ENCODE peak calls at places on chromosomes 11 and 22, in ten cellular contexts. U, P, E, K, T, F, I, L, Q and M are unnamed samples.

GRCh38 chr11:112526699-112527410 is 266.2 kb upstream of the PLET1 start:
- DNase-seq in U (no peak), L (no peak), P (no peak), K (no peak), E (peak), Q (no peak), F (no peak), I (no peak), T (no peak), M (no peak)

GRCh38 chr11:45333506-45333971 is 47.4 kb upstream of the SYT13 start:
- DNase-seq in P (no peak), T (no peak), L (peak), I (no peak), U (no peak), E (peak), F (no peak), Q (peak), K (no peak), M (peak)

GRCh38 chr11:75472081-75472732 is 39.2 kb upstream of the KLHL35 start:
- DNase-seq in E (no peak), T (no peak), I (no peak), U (no peak), K (no peak), F (no peak), Q (no peak), P (no peak), L (no peak), M (no peak)

GRCh38 chr11:105132716-105133511 is 6.7 kb downstream of the CARD18 start:
- DNase-seq in E (peak), L (no peak), T (no peak), I (no peak), F (no peak), K (no peak), U (no peak), Q (no peak), P (no peak), M (no peak)

GRCh38 chr22:49925525-49926128 is 7.2 kb downstream of the CRELD2 start:
- DNase-seq in E (no peak), T (peak), P (no peak), L (peak), I (no peak), Q (no peak), F (peak), K (no peak), U (peak), M (no peak)

GRCh38 chr11:96309001-96309642 is 33.9 kb downstream of the MAML2 start:
- DNase-seq in F (no peak), K (no peak), I (no peak), P (no peak), L (no peak), U (no peak), E (peak), Q (no peak), T (no peak), M (no peak)

GRCh38 chr22:44380716-44381500 is 68.2 kb upstream of the SHISAL1 start:
- DNase-seq in E (no peak), P (peak), L (no peak), I (no peak), F (no peak), T (no peak), Q (no peak), U (no peak), K (no peak), M (peak)

GRCh38 chr11:104090767-104091166 is 54.3 kb downstream of the DDI1 start:
- DNase-seq in L (no peak), I (no peak), P (no peak), T (no peak), Q (no peak), U (no peak), K (peak), F (no peak), E (no peak), M (no peak)

GRCh38 chr11:96393753-96394348 is 4.0 kb downstream of the JRKL start:
- DNase-seq in Q (no peak), U (no peak), T (no peak), I (no peak), K (peak), L (peak), P (no peak), F (peak), E (peak), M (peak)

GRCh38 chr11:69702239-69702668 is 1.6 kb downstream of the FGF19 start:
- DNase-seq in E (no peak), K (no peak), I (no peak), T (no peak), U (no peak), F (no peak), Q (no peak), P (no peak), L (no peak), M (no peak)

GRCh38 chr22:36333632-36334031 is 54.1 kb downstream of the MYH9 start:
- DNase-seq in E (peak), F (no peak), K (no peak), L (no peak), T (no peak), U (no peak), Q (no peak), I (no peak), P (no peak), M (no peak)

GRCh38 chr11:2265854-2266585 is 4.4 kb downstream of the ASCL2 start:
- DNase-seq in I (no peak), K (no peak), E (no peak), U (no peak), Q (peak), F (no peak), P (no peak), L (peak), T (no peak), M (no peak)

GRCh38 chr11:55342901-55343300 is at the start of gene OR4A16:
- DNase-seq in L (no peak), T (no peak), K (no peak), Q (no peak), I (no peak), F (no peak), E (no peak), U (no peak), P (no peak), M (no peak)

GRCh38 chr11:75317446-75318122 is 33.9 kb downstream of the ARRB1 start:
- DNase-seq in L (no peak), F (no peak), K (no peak), E (no peak), P (no peak), Q (no peak), T (no peak), I (no peak), U (no peak), M (no peak)

GRCh38 chr22:49937758-49938564 is 19.5 kb downstream of the CRELD2 start:
- DNase-seq in P (no peak), T (no peak), L (no peak), E (no peak), K (no peak), Q (peak), U (no peak), F (no peak), I (no peak), M (no peak)

GRCh38 chr11:117199061-117199915 is at the start of gene TAGLN:
- DNase-seq in F (no peak), T (no peak), L (no peak), Q (peak), I (no peak), P (no peak), K (no peak), U (no peak), E (peak), M (no peak)